ENCODE peak calls at places on chromosome 4, in seven cellular contexts. D is AG20443, P is C1 segment of cervical spinal cord, I is neural crest cell, V is HTR-8/SVneo, J is sciatic nerve, X is ACHN. H is an unnamed sample.

GRCh38 chr4:72857216-72857615 is 212.3 kb downstream of the COX18 start:
- DNase-seq in D (no peak), P (no peak), I (no peak), V (no peak), J (no peak), X (no peak), H (no peak)

GRCh38 chr4:77959566-77960338 is 97.1 kb downstream of the MRPL1 start:
- DNase-seq in D (peak), P (no peak), I (peak), V (peak), J (no peak), X (peak), H (peak)

GRCh38 chr4:159552979-159553768 is 450.3 kb downstream of the RAPGEF2 start:
- DNase-seq in D (no peak), P (no peak), I (no peak), V (no peak), J (no peak), X (no peak), H (no peak)

GRCh38 chr4:13665711-13666660 is 38.5 kb upstream of the BOD1L1 start:
- DNase-seq in D (no peak), P (no peak), I (no peak), V (no peak), J (no peak), X (no peak), H (no peak)

GRCh38 chr4:89549907-89550306 is 242.3 kb upstream of the GPRIN3 start:
- DNase-seq in D (no peak), P (no peak), I (no peak), V (no peak), J (no peak), X (no peak), H (peak)

GRCh38 chr4:75841641-75842520 is 60.4 kb downstream of the PPEF2 start:
- DNase-seq in D (no peak), P (no peak), I (no peak), V (no peak), J (no peak), X (no peak), H (no peak)

GRCh38 chr4:98498774-98499173 is 159.6 kb downstream of the TSPAN5 start:
- DNase-seq in D (no peak), P (no peak), I (no peak), V (no peak), J (no peak), X (no peak), H (no peak)

GRCh38 chr4:30767147-30767546 is 47.0 kb downstream of the PCDH7 start:
- DNase-seq in D (no peak), P (no peak), I (no peak), V (no peak), J (no peak), X (no peak), H (no peak)

GRCh38 chr4:57424231-57424897 is 314.2 kb upstream of the IGFBP7 start:
- DNase-seq in D (peak), P (peak), I (no peak), V (peak), J (no peak), X (peak), H (peak)

GRCh38 chr4:142265946-142266345 is 580.2 kb downstream of the INPP4B start:
- DNase-seq in D (no peak), P (no peak), I (no peak), V (no peak), J (no peak), X (no peak), H (no peak)

GRCh38 chr4:171629182-171629581 is 184.0 kb upstream of the GALNTL6 start:
- DNase-seq in D (no peak), P (no peak), I (no peak), V (no peak), J (no peak), X (no peak), H (no peak)

GRCh38 chr4:973431-974397 is at the start of gene DGKQ:
- DNase-seq in D (peak), P (peak), I (peak), V (peak), J (peak), X (peak), H (no peak)

GRCh38 chr4:145731026-145731425 is 51.1 kb downstream of the C4orf51 start:
- DNase-seq in D (no peak), P (no peak), I (no peak), V (no peak), J (no peak), X (peak), H (no peak)

GRCh38 chr4:16082424-16083216 is 1.2 kb downstream of the PROM1 start:
- DNase-seq in D (peak), P (no peak), I (peak), V (no peak), J (peak), X (peak), H (no peak)

GRCh38 chr4:76087007-76087769 is 12.7 kb downstream of the ART3 start:
- DNase-seq in D (peak), P (peak), I (peak), V (peak), J (peak), X (peak), H (peak)

GRCh38 chr4:7199129-7199725 is 6.9 kb downstream of the SORCS2 start:
- DNase-seq in D (no peak), P (no peak), I (no peak), V (no peak), J (peak), X (no peak), H (no peak)

H was measured in HFF-Myc.